ENCODE peak calls at places on chromosomes 5 and 9, in five cellular contexts. P is H1, N is K562, W is breast epithelium, A is GM23338. T is an unnamed sample.
A peak's percentile ranks its signal among the peaks of the same experiment; 100 is the strongest.

GRCh38 chr5:54093861-54094260 is 216.5 kb downstream of the ARL15 start:
- DNase-seq in P (no peak), N (no peak), W (no peak), A (no peak), T (no peak)

GRCh38 chr5:77957-78804 is 13.8 kb upstream of the PLEKHG4B start:
- DNase-seq in P (no peak), N (peak; percentile 46), W (no peak), A (peak; percentile 58), T (no peak)

GRCh38 chr9:1869843-1870242 is 145.3 kb upstream of the SMARCA2 start:
- DNase-seq in P (peak; percentile 49), N (peak; percentile 36), W (no peak), A (peak; percentile 90), T (no peak)

GRCh38 chr5:155087036-155087435 is 73.5 kb downstream of the KIF4B start:
- DNase-seq in P (no peak), N (no peak), W (no peak), A (no peak), T (no peak)

GRCh38 chr9:76181020-76181641 is 213.1 kb downstream of the RFK start:
- DNase-seq in P (no peak), N (no peak), W (no peak), A (no peak), T (no peak)

GRCh38 chr5:135436856-135437795 is 10.0 kb downstream of the DCANP1 start:
- DNase-seq in P (no peak), N (peak; percentile 79), W (no peak), A (no peak), T (no peak)

GRCh38 chr9:34554211-34555001 is 31.6 kb upstream of the ENHO start:
- DNase-seq in P (no peak), N (no peak), W (no peak), A (no peak), T (no peak)

GRCh38 chr5:85466423-85466822 is 1081.7 kb upstream of the EDIL3 start:
- DNase-seq in P (no peak), N (no peak), W (no peak), A (no peak), T (no peak)

GRCh38 chr5:151038801-151039238 is 18.4 kb downstream of the GPX3 start:
- DNase-seq in P (no peak), N (no peak), W (no peak), A (no peak), T (no peak)

GRCh38 chr9:38079410-38080105 is 10.5 kb upstream of the SHB start:
- DNase-seq in P (no peak), N (no peak), W (no peak), A (no peak), T (peak; percentile 28)

GRCh38 chr9:17004500-17004899 is 130.3 kb upstream of the CNTLN start:
- DNase-seq in P (no peak), N (no peak), W (no peak), A (peak; percentile 11), T (no peak)

GRCh38 chr9:127862075-127863011 is 7.9 kb upstream of the ENG start:
- DNase-seq in P (no peak), N (peak; percentile 93), W (no peak), A (no peak), T (peak; percentile 80)

GRCh38 chr9:135149876-135150275 is 62.4 kb downstream of the OLFM1 start:
- DNase-seq in P (no peak), N (no peak), W (no peak), A (no peak), T (no peak)

GRCh38 chr5:158979749-158980521 is 119.8 kb downstream of the EBF1 start:
- DNase-seq in P (no peak), N (no peak), W (no peak), A (peak; percentile 22), T (peak; percentile 8)

GRCh38 chr9:92324889-92325268 is 271 bp downstream of the NOL8 start:
- DNase-seq in P (no peak), N (no peak), W (no peak), A (no peak), T (no peak)

GRCh38 chr9:2242778-2243395 is 227.7 kb downstream of the SMARCA2 start:
- DNase-seq in P (no peak), N (no peak), W (no peak), A (peak; percentile 48), T (no peak)

GRCh38 chr9:129826344-129826743 is 2.4 kb upstream of the TOR1A start:
- DNase-seq in P (no peak), N (peak; percentile 58), W (no peak), A (no peak), T (no peak)

GRCh38 chr9:111029260-111029659 is 9.0 kb downstream of the LPAR1 start:
- DNase-seq in P (no peak), N (no peak), W (no peak), A (no peak), T (no peak)

GRCh38 chr9:96617439-96618185 is 2.0 kb downstream of the CDC14B start:
- DNase-seq in P (no peak), N (no peak), W (no peak), A (peak; percentile 40), T (no peak)

GRCh38 chr5:149030392-149030791 is 32.5 kb downstream of the SH3TC2 start:
- DNase-seq in P (no peak), N (no peak), W (no peak), A (no peak), T (no peak)

GRCh38 chr9:33628865-33629410 is 104.9 kb downstream of the ANKRD18B start:
- DNase-seq in P (no peak), N (no peak), W (no peak), A (no peak), T (no peak)

GRCh38 chr5:94832685-94833084 is 214.2 kb downstream of the SLF1 start:
- DNase-seq in P (no peak), N (no peak), W (no peak), A (no peak), T (no peak)

GRCh38 chr5:2130361-2130760 is 247.6 kb upstream of the IRX4 start:
- DNase-seq in P (no peak), N (no peak), W (no peak), A (no peak), T (no peak)

GRCh38 chr5:150255659-150256415 is 33.7 kb downstream of the CAMK2A start:
- DNase-seq in P (no peak), N (no peak), W (no peak), A (no peak), T (no peak)

GRCh38 chr5:169945831-169946261 is 34.4 kb downstream of the INSYN2B start:
- DNase-seq in P (no peak), N (no peak), W (peak; percentile 61), A (no peak), T (no peak)

GRCh38 chr9:129595323-129595741 is 25.6 kb downstream of the C9orf50 start:
- DNase-seq in P (no peak), N (no peak), W (no peak), A (no peak), T (no peak)

GRCh38 chr5:1505506-1506241 is 18.1 kb downstream of the LPCAT1 start:
- DNase-seq in P (no peak), N (no peak), W (no peak), A (peak; percentile 48), T (no peak)

GRCh38 chr9:36976371-36977030 is 57.6 kb downstream of the PAX5 start:
- DNase-seq in P (no peak), N (no peak), W (no peak), A (no peak), T (no peak)

GRCh38 chr9:121822093-121823085 is 171.0 kb downstream of the DAB2IP start:
- DNase-seq in P (no peak), N (no peak), W (peak; percentile 37), A (no peak), T (no peak)

GRCh38 chr9:137129089-137129455 is 9.9 kb upstream of the GRIN1 start:
- DNase-seq in P (no peak), N (peak; percentile 72), W (no peak), A (peak; percentile 57), T (no peak)

GRCh38 chr9:137126786-137127185 is 12.2 kb upstream of the GRIN1 start:
- DNase-seq in P (no peak), N (no peak), W (no peak), A (no peak), T (no peak)

GRCh38 chr9:137129456-137130175 is 9.3 kb upstream of the GRIN1 start:
- DNase-seq in P (peak; percentile 58), N (peak; percentile 97), W (peak; percentile 80), A (peak; percentile 94), T (peak; percentile 91)

GRCh38 chr9:137128158-137129088 is 10.5 kb upstream of the GRIN1 start:
- DNase-seq in P (no peak), N (no peak), W (no peak), A (no peak), T (no peak)

GRCh38 chr9:137127301-137128157 is 11.4 kb upstream of the GRIN1 start:
- DNase-seq in P (no peak), N (peak; percentile 77), W (no peak), A (no peak), T (peak; percentile 32)
- H3K4me3 ChIP-seq in P (no peak overlapping the region), N (peak overlapping the region; percentile 91), W (peak overlapping the region; percentile 28), A (no peak overlapping the region), T (peak overlapping the region; percentile 3)

GRCh38 chr9:4297795-4298254 is 2.0 kb downstream of the GLIS3 start:
- DNase-seq in P (no peak), N (peak; percentile 10), W (no peak), A (peak; percentile 89), T (peak; percentile 67)
- TF ChIP-seq POLR2AphosphoS5 in P (peak; percentile 23), N (no peak), W (peak; percentile 27), A (peak; percentile 39), T (peak; percentile 18)

GRCh38 chr5:73278693-73279092 is 105.7 kb downstream of the TMEM174 start:
- DNase-seq in P (no peak), N (no peak), W (peak; percentile 69), A (no peak), T (no peak)
- TF ChIP-seq CTCF in P (no peak), N (no peak), W (no peak), A (no peak), T (no peak)

GRCh38 chr9:137281345-137282116 is 4.0 kb downstream of the TOR4A start:
- DNase-seq in P (no peak), N (no peak), W (no peak), A (peak; percentile 76), T (no peak)
- H3K4me3 ChIP-seq in P (peak overlapping the region; percentile 42), N (no peak overlapping the region), W (peak overlapping the region; percentile 23), A (peak overlapping the region; percentile 73), T (no peak overlapping the region)

T was measured in transverse colon.